ENCODE peak calls at places on chromosomes 16 and 17, in seven cellular contexts. One of them, this sample, is unnamed.

GRCh38 chr17:31744541-31744951 is 114.5 kb downstream of the COPRS start:
- DNase-seq in sigmoid colon: no peak
- DNase-seq in upper lobe of right lung: no peak
- DNase-seq in tibial nerve: no peak
- DNase-seq in fibroblast of mammary gland: no peak
- DNase-seq in keratinocyte: no peak
- DNase-seq in A549: no peak
- DNase-seq in this sample: peak; percentile 31

GRCh38 chr16:73023752-73024570 is 24.0 kb downstream of the ZFHX3 start:
- DNase-seq in sigmoid colon: peak; percentile 52
- DNase-seq in upper lobe of right lung: peak; percentile 28
- DNase-seq in tibial nerve: no peak
- DNase-seq in fibroblast of mammary gland: no peak
- DNase-seq in keratinocyte: no peak
- DNase-seq in A549: no peak
- DNase-seq in this sample: no peak

GRCh38 chr17:65393514-65393913 is 167.9 kb downstream of the AXIN2 start:
- DNase-seq in sigmoid colon: no peak
- DNase-seq in upper lobe of right lung: no peak
- DNase-seq in tibial nerve: no peak
- DNase-seq in fibroblast of mammary gland: no peak
- DNase-seq in keratinocyte: no peak
- DNase-seq in A549: no peak
- DNase-seq in this sample: no peak

GRCh38 chr16:8655184-8655717 is 19.2 kb upstream of the ABAT start:
- DNase-seq in sigmoid colon: no peak
- DNase-seq in upper lobe of right lung: no peak
- DNase-seq in tibial nerve: no peak
- DNase-seq in fibroblast of mammary gland: peak; percentile 40
- DNase-seq in keratinocyte: no peak
- DNase-seq in A549: no peak
- DNase-seq in this sample: peak; percentile 46

GRCh38 chr17:76816590-76817135 is 51.5 kb upstream of the MGAT5B start:
- DNase-seq in sigmoid colon: no peak
- DNase-seq in upper lobe of right lung: no peak
- DNase-seq in tibial nerve: no peak
- DNase-seq in fibroblast of mammary gland: peak; percentile 38
- DNase-seq in keratinocyte: no peak
- DNase-seq in A549: peak; percentile 85
- DNase-seq in this sample: peak; percentile 65

GRCh38 chr17:15247891-15248529 is 17.1 kb downstream of the PMP22 start:
- DNase-seq in sigmoid colon: no peak
- DNase-seq in upper lobe of right lung: no peak
- DNase-seq in tibial nerve: no peak
- DNase-seq in fibroblast of mammary gland: peak; percentile 16
- DNase-seq in keratinocyte: no peak
- DNase-seq in A549: peak; percentile 47
- DNase-seq in this sample: no peak

GRCh38 chr17:50558955-50559614 is 1.4 kb upstream of the CACNA1G start:
- DNase-seq in sigmoid colon: no peak
- DNase-seq in upper lobe of right lung: peak; percentile 74
- DNase-seq in tibial nerve: no peak
- DNase-seq in fibroblast of mammary gland: no peak
- DNase-seq in keratinocyte: no peak
- DNase-seq in A549: no peak
- DNase-seq in this sample: no peak

GRCh38 chr16:53091508-53092211 is 36.9 kb downstream of the CHD9 start:
- DNase-seq in sigmoid colon: peak; percentile 85
- DNase-seq in upper lobe of right lung: no peak
- DNase-seq in tibial nerve: peak; percentile 60
- DNase-seq in fibroblast of mammary gland: peak; percentile 99
- DNase-seq in keratinocyte: no peak
- DNase-seq in A549: no peak
- DNase-seq in this sample: peak; percentile 97

GRCh38 chr16:24988593-24989338 is 26.4 kb downstream of the ARHGAP17 start:
- DNase-seq in sigmoid colon: no peak
- DNase-seq in upper lobe of right lung: no peak
- DNase-seq in tibial nerve: peak; percentile 31
- DNase-seq in fibroblast of mammary gland: peak; percentile 76
- DNase-seq in keratinocyte: no peak
- DNase-seq in A549: peak; percentile 30
- DNase-seq in this sample: peak; percentile 81

GRCh38 chr16:22320572-22321339 is 23.5 kb downstream of the POLR3E start:
- DNase-seq in sigmoid colon: no peak
- DNase-seq in upper lobe of right lung: no peak
- DNase-seq in tibial nerve: no peak
- DNase-seq in fibroblast of mammary gland: no peak
- DNase-seq in keratinocyte: no peak
- DNase-seq in A549: no peak
- DNase-seq in this sample: no peak

GRCh38 chr16:1003551-1004347 is 22.2 kb downstream of the SOX8 start:
- DNase-seq in sigmoid colon: no peak
- DNase-seq in upper lobe of right lung: no peak
- DNase-seq in tibial nerve: no peak
- DNase-seq in fibroblast of mammary gland: peak; percentile 26
- DNase-seq in keratinocyte: no peak
- DNase-seq in A549: no peak
- DNase-seq in this sample: no peak

DNA sequence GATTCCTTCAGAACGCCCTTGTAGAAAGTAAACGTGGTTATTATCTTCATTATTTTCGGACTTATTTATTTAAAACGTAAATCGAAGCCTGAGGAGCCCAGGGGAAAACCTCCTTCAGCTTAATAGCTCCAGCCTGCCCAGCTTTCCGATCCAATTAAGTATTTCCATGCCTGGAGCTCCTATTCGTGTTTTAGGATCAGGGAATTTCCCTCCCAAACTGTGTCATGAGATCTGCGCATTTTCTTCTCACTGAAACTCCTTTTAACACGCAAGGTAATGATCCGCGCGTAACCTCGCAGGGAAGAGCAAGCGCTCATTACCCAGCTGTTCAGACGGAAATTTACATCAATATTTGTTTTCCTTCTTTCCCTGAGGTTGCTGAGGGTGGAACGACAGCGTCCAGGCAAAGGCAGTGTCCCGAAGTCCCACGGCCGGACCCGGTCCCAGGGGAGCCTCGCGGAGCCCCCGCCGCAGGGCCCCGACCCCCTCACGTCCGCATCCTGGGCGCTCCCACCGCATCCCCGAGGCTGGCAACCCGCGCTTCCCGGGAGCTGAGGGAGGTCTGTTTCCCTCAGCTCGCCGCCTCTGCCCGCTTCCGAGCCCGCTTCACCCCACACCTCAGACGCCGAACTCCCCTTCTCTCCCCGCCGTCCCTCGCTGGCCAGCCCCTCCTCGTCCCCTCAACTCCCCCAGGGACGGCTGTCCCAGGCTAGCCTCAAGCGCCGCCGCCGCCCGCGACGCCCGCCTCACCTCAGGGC is 452 bp downstream of the ABCA5 start:
- DNase-seq in sigmoid colon: no peak
- DNase-seq in upper lobe of right lung: no peak
- DNase-seq in tibial nerve: no peak
- DNase-seq in fibroblast of mammary gland: peak; percentile 28
- DNase-seq in keratinocyte: no peak
- DNase-seq in A549: no peak
- DNase-seq in this sample: peak; percentile 47
- H3K4me3 ChIP-seq in sigmoid colon: peak overlapping the region; percentile 79
- H3K4me3 ChIP-seq in upper lobe of right lung: peak overlapping the region; percentile 73
- H3K4me3 ChIP-seq in tibial nerve: peak overlapping the region; percentile 69
- H3K4me3 ChIP-seq in fibroblast of mammary gland: peak overlapping the region; percentile 77
- H3K4me3 ChIP-seq in keratinocyte: peak overlapping the region; percentile 84
- H3K4me3 ChIP-seq in A549: peak overlapping the region; percentile 76
- H3K4me3 ChIP-seq in this sample: peak overlapping the region; percentile 79

GRCh38 chr17:1060991-1061390 is 64.1 kb downstream of the TIMM22 start:
- DNase-seq in sigmoid colon: peak; percentile 79
- DNase-seq in upper lobe of right lung: peak; percentile 81
- DNase-seq in tibial nerve: no peak
- DNase-seq in fibroblast of mammary gland: peak; percentile 99
- DNase-seq in keratinocyte: peak; percentile 78
- DNase-seq in A549: peak; percentile 84
- DNase-seq in this sample: peak; percentile 93

GRCh38 chr17:1056761-1057160 is 59.8 kb downstream of the TIMM22 start:
- DNase-seq in sigmoid colon: no peak
- DNase-seq in upper lobe of right lung: no peak
- DNase-seq in tibial nerve: no peak
- DNase-seq in fibroblast of mammary gland: no peak
- DNase-seq in keratinocyte: no peak
- DNase-seq in A549: no peak
- DNase-seq in this sample: no peak

GRCh38 chr17:1059131-1059795 is 62.3 kb downstream of the TIMM22 start:
- DNase-seq in sigmoid colon: no peak
- DNase-seq in upper lobe of right lung: no peak
- DNase-seq in tibial nerve: no peak
- DNase-seq in fibroblast of mammary gland: no peak
- DNase-seq in keratinocyte: no peak
- DNase-seq in A549: no peak
- DNase-seq in this sample: no peak

GRCh38 chr17:1055751-1056645 is 59.1 kb downstream of the TIMM22 start:
- DNase-seq in sigmoid colon: peak; percentile 85
- DNase-seq in upper lobe of right lung: no peak
- DNase-seq in tibial nerve: peak; percentile 81
- DNase-seq in fibroblast of mammary gland: peak; percentile 62
- DNase-seq in keratinocyte: no peak
- DNase-seq in A549: peak; percentile 88
- DNase-seq in this sample: peak; percentile 71

GRCh38 chr17:1058423-1059130 is 61.6 kb downstream of the TIMM22 start:
- DNase-seq in sigmoid colon: no peak
- DNase-seq in upper lobe of right lung: peak; percentile 88
- DNase-seq in tibial nerve: peak; percentile 32
- DNase-seq in fibroblast of mammary gland: peak; percentile 55
- DNase-seq in keratinocyte: no peak
- DNase-seq in A549: peak; percentile 73
- DNase-seq in this sample: peak; percentile 66
- TF ChIP-seq CTCF in sigmoid colon: no peak
- TF ChIP-seq CTCF in upper lobe of right lung: peak; percentile 73
- TF ChIP-seq CTCF in tibial nerve: no peak
- TF ChIP-seq CTCF in fibroblast of mammary gland: peak; percentile 51
- TF ChIP-seq CTCF in keratinocyte: peak; percentile 71
- TF ChIP-seq CTCF in A549: peak; percentile 88
- TF ChIP-seq CTCF in this sample: peak; percentile 66

DNA sequence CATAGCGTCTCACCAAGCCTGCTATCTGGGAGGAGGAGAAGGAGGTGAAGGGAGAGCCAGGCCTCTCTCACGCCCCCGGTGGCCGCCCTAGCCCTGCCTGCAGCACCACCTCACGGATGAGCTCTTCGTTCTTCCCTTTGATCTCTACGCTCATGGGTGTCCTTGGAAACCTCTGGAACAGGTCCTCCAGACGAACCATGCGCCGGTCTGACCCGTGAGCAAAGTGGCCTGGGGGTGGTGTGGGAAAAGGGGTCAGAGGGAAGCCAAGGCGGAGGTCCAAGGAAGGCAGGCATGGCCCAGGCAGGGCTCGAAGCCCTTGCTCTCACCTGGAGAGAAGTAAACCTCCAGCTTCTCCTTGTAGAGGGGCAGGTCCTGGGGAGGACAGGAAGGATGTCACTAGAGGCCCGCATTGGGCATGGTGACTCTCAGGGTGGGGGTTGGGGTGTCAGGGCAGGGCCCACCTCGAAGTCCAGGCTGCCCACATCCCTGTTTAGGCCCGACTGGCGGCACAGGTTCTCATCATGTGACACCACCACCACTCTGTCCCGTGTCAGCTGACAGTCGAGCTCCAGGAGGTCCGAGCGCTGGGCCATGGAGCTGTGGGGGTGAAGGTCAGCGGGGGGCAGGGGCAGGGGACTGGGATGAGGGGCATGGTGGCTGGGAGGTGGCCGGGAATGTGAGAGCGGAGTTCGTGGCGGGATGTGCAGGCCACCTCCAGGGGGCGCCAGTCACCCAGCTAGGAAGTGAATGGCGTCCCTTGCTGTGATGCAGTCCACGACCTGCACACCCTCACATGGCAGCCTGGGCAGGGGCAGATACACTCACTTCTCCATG is 923 bp downstream of the GDPD3 start:
- DNase-seq in sigmoid colon: peak; percentile 81
- DNase-seq in upper lobe of right lung: peak; percentile 81
- DNase-seq in tibial nerve: no peak
- DNase-seq in fibroblast of mammary gland: peak; percentile 69
- DNase-seq in keratinocyte: no peak
- DNase-seq in A549: peak; percentile 84
- DNase-seq in this sample: peak; percentile 70
- H3K4me3 ChIP-seq in sigmoid colon: no peak overlapping the region
- H3K4me3 ChIP-seq in upper lobe of right lung: no peak overlapping the region
- H3K4me3 ChIP-seq in tibial nerve: no peak overlapping the region
- H3K4me3 ChIP-seq in fibroblast of mammary gland: no peak overlapping the region
- H3K4me3 ChIP-seq in keratinocyte: no peak overlapping the region
- H3K4me3 ChIP-seq in A549: no peak overlapping the region
- H3K4me3 ChIP-seq in this sample: no peak overlapping the region

DNA sequence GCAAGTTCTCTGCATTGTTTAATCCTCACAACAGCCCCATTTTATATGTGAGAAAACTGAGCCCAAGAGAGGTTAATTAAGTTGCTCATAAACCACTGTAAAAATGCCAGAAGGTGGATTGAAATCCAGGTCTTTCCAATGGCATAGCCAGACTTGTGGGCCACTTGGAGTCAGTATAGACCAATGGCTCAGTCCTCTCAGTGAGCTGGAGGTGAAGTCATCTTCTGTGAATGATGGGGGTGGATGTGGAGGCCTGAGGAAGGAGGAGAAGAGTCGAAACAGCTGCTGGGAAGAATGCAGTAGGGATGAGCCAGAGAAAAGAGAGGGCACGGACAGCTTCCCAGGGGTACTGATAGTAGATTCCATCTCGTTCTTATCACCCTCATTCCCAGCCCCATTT is 213.4 kb downstream of the SOX9 start:
- DNase-seq in sigmoid colon: no peak
- DNase-seq in upper lobe of right lung: no peak
- DNase-seq in tibial nerve: no peak
- DNase-seq in fibroblast of mammary gland: peak; percentile 82
- DNase-seq in keratinocyte: no peak
- DNase-seq in A549: no peak
- DNase-seq in this sample: peak; percentile 34
- TF ChIP-seq CTCF in sigmoid colon: no peak
- TF ChIP-seq CTCF in upper lobe of right lung: no peak
- TF ChIP-seq CTCF in tibial nerve: no peak
- TF ChIP-seq CTCF in fibroblast of mammary gland: peak; percentile 51
- TF ChIP-seq CTCF in keratinocyte: no peak
- TF ChIP-seq CTCF in A549: no peak
- TF ChIP-seq CTCF in this sample: peak; percentile 26

DNA sequence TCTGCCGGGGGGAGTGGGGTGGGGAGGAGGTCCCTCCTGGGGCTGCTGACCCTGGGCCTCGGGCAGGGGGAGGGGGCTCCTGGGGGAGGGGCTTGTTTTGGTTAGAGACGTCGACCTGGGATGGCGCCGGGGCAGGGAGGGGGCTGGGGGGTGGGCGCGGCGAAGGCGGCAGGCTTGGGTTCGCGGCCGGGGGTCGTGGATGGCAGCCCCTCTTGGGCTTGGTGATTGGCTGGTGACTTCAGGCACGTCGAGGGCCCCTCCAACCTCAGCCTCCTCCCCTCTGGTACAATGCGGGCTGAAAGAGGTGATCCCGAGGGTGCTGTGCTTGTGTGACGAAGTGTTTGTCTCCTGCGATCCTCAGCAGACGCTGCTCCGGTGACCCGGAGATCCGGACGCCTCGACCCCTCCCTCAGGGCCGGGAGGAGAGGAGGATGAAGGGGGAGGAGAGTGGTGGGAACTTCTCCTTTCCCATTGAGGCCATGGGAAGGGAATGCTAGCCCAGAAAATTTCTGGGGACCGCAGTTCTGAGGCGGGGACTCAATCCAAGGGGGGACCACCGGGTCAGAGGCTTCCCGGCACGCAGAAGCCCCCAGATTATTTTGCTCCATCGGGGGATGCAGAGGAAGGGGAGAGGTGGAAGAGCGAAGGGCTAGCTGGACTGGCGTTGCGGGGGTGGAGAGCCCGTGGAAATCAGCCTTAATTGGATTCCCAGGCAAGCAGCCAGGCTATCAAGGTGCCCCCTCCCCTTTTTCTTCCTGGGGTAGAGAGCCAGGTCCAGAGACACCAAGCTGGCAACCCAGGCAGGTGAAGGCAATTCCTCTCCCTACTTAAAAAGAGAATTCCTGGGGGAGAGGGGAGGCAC is 44.0 kb downstream of the RAI1 start:
- DNase-seq in sigmoid colon: no peak
- DNase-seq in upper lobe of right lung: no peak
- DNase-seq in tibial nerve: no peak
- DNase-seq in fibroblast of mammary gland: no peak
- DNase-seq in keratinocyte: no peak
- DNase-seq in A549: no peak
- DNase-seq in this sample: no peak
- H3K4me3 ChIP-seq in sigmoid colon: peak overlapping the region; percentile 52
- H3K4me3 ChIP-seq in upper lobe of right lung: peak overlapping the region; percentile 54
- H3K4me3 ChIP-seq in tibial nerve: peak overlapping the region; percentile 38
- H3K4me3 ChIP-seq in fibroblast of mammary gland: no peak overlapping the region
- H3K4me3 ChIP-seq in keratinocyte: no peak overlapping the region
- H3K4me3 ChIP-seq in A549: no peak overlapping the region
- H3K4me3 ChIP-seq in this sample: peak overlapping the region; percentile 49

This sample was measured in cardiac fibroblast.